ENCODE peak calls at places on chromosomes 2 and 18, in four cellular contexts. Q is fibroblast of mammary gland, F is mesothelial cell of epicardium, S is HFFc6. V is an unnamed sample.

GRCh38 chr2:120390381-120391055 is 44.6 kb downstream of the INHBB start:
- DNase-seq in Q (no peak), S (no peak), F (peak), V (peak)

GRCh38 chr2:42928692-42929576 is 136.6 kb upstream of the HAAO start:
- DNase-seq in S (no peak), F (no peak), Q (peak), V (no peak)

GRCh38 chr2:8408560-8409460 is 273.0 kb upstream of the ID2 start:
- DNase-seq in Q (no peak), F (no peak), S (no peak), V (no peak)

GRCh38 chr2:85712849-85713612 is 18.9 kb downstream of the GNLY start:
- DNase-seq in S (no peak), F (no peak), Q (peak), V (no peak)

GRCh38 chr2:205054789-205055188 is 509.5 kb downstream of the PARD3B start:
- DNase-seq in Q (no peak), S (no peak), F (no peak), V (no peak)

GRCh38 chr2:100767224-100767653 is 52.7 kb upstream of the NPAS2 start:
- DNase-seq in F (no peak), Q (peak), S (peak), V (no peak)

GRCh38 chr2:10599921-10600320 is 89.9 kb downstream of the NOL10 start:
- DNase-seq in Q (no peak), S (no peak), F (no peak), V (no peak)

GRCh38 chr2:47088371-47089082 is 66.6 kb downstream of the STPG4 start:
- DNase-seq in F (no peak), S (no peak), Q (no peak), V (no peak)

GRCh38 chr2:132670961-132671781 is 1.2 kb upstream of the LYPD1 start:
- DNase-seq in F (no peak), S (peak), Q (peak), V (no peak)

GRCh38 chr2:229348135-229348534 is 77.0 kb upstream of the PID1 start:
- DNase-seq in Q (peak), F (no peak), S (peak), V (no peak)

GRCh38 chr2:216539791-216540241 is 41.2 kb downstream of the RPL37A start:
- DNase-seq in S (peak), F (no peak), Q (no peak), V (no peak)

GRCh38 chr2:216450784-216451183 is 38.5 kb downstream of the SMARCAL1 start:
- DNase-seq in F (no peak), Q (no peak), S (no peak), V (no peak)

GRCh38 chr2:5230879-5231278 is 461.3 kb upstream of the SOX11 start:
- DNase-seq in Q (no peak), S (no peak), F (no peak), V (no peak)

GRCh38 chr2:192146069-192147006 is 48.4 kb downstream of the TMEFF2 start:
- DNase-seq in S (peak), Q (peak), F (no peak), V (no peak)

GRCh38 chr18:62037012-62037742 is 144.4 kb upstream of the RNF152 start:
- DNase-seq in Q (peak), F (no peak), S (no peak), V (no peak)

GRCh38 chr2:98140210-98140609 is 53.2 kb downstream of the VWA3B start:
- DNase-seq in Q (no peak), F (no peak), S (no peak), V (no peak)

GRCh38 chr2:207662203-207662602 is 37.0 kb upstream of the METTL21A start:
- DNase-seq in Q (no peak), S (no peak), F (no peak), V (peak)

GRCh38 chr2:182359027-182360011 is 67.5 kb downstream of the PDE1A start:
- DNase-seq in S (no peak), F (no peak), Q (peak), V (no peak)

GRCh38 chr2:8298783-8299182 is 383.1 kb upstream of the ID2 start:
- DNase-seq in S (no peak), F (no peak), Q (no peak), V (no peak)

GRCh38 chr2:219445220-219445631 is 10.6 kb downstream of the SPEG start:
- DNase-seq in S (no peak), F (no peak), Q (no peak), V (no peak)

GRCh38 chr2:102735431-102736130 is 26.2 kb upstream of the TMEM182 start:
- DNase-seq in F (no peak), S (no peak), Q (peak), V (no peak)

GRCh38 chr2:71465961-71466300 is 12.6 kb downstream of the DYSF start:
- DNase-seq in Q (no peak), F (no peak), S (no peak), V (no peak)

GRCh38 chr2:233840520-233840919 is 13.8 kb downstream of the HJURP start:
- DNase-seq in S (no peak), F (no peak), Q (no peak), V (no peak)

GRCh38 chr2:241038374-241039180 is 40.2 kb downstream of the SNED1 start:
- DNase-seq in F (no peak), S (no peak), Q (no peak), V (no peak)

GRCh38 chr2:168607992-168608391 is 151.9 kb downstream of the CERS6 start:
- DNase-seq in Q (peak), S (no peak), F (no peak), V (no peak)

GRCh38 chr2:126315840-126316239 is 340.1 kb upstream of the GYPC start:
- DNase-seq in S (no peak), Q (no peak), F (no peak), V (no peak)

GRCh38 chr2:20111311-20112131 is 60.1 kb upstream of the LAPTM4A start:
- DNase-seq in S (no peak), F (no peak), Q (peak), V (no peak)

GRCh38 chr2:98118852-98119251 is 31.9 kb downstream of the VWA3B start:
- DNase-seq in Q (no peak), F (no peak), S (no peak), V (no peak)

GRCh38 chr2:88097891-88098557 is 29.8 kb downstream of the FABP1 start:
- DNase-seq in Q (no peak), S (no peak), F (no peak), V (no peak)

DNA sequence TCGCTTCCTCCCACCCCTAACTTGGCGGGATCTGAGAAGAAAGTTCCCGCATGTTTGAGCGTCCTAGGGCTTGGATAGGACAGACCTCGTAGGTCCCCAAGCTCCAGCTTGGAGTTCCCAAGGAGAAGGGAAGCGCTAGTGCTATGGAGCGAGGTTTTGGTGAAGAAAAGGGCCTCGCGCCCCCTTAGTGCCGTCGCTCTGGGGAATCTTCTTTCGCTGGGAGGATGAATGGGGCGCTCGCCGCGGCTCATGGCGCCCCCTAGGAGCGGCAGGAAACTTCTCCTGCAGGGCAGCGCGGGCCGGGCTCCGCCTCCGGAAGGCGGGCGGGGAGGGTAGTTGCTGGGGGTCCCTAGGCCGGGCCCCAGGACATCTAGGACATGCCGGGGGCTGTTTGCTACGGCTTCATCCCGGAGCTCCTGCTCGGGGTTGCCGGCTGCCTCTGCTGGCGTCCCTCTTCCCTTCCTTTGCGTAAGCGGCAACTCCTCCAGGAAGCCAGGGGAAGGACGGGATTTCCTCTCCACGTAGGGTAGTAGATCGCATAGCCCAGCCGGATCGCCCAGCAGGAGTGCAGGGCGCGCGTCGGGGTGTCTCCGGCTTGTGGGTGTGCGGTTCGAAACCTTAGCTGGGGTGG is 11.9 kb upstream of the SKOR2 start:
- DNase-seq in F (no peak), S (no peak), Q (peak), V (no peak)
- TF ChIP-seq CTCF in F (no peak), S (no peak), Q (peak), V (no peak)

DNA sequence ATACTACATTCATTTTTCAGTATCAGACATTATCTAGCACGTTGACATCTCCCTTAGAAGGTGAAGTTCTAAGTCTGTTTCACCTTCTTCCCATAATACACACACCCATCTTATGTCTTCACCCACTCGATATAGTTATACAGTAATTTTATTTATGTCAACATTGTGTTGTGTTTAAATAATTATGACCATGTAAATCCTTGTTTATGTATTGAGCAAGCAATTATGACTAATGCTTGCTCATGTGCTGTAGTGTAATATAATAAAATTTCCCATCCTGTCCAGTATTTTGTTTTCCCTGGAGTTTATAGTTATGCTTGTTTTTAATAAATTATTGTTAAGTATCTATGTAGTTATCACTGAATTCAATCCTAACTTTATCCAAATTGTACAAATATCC is 163.2 kb downstream of the MTX2 start:
- DNase-seq in Q (peak), S (no peak), F (no peak), V (no peak)
- TF ChIP-seq CTCF in Q (no peak), S (no peak), F (no peak), V (no peak)

GRCh38 chr18:47397671-47398319 is 146.3 kb upstream of the SKOR2 start:
- DNase-seq in F (no peak), S (no peak), Q (peak), V (no peak)
- TF ChIP-seq CTCF in F (peak), S (peak), Q (peak), V (no peak)

DNA sequence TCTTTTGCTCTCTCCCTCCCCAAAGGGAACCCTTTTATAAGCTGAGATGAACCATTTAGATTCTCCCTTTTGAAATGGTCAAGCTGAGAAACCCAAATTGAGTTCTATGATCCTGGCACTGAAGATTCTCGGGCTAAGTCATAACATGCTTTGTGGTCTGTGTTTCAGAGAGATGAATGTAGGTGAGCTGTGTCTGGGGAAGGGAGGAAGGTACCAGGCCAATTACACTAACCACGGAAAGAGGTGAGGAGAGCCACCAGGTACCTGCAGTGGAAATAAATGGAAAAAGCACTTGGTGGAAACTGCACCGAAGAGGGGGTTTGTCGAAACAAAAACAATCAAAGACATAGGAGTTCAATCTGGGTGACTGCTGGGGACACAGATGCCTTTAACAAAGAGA is 996 bp upstream of the MRPL44 start:
- DNase-seq in Q (no peak), S (no peak), F (no peak), V (no peak)
- TF ChIP-seq CTCF in Q (no peak), S (no peak), F (no peak), V (no peak)

GRCh38 chr2:206225435-206226232 is 48.8 kb upstream of the ZDBF2 start:
- DNase-seq in F (no peak), Q (no peak), S (no peak), V (no peak)

GRCh38 chr2:206232287-206233035 is 42.0 kb upstream of the ZDBF2 start:
- DNase-seq in F (no peak), S (no peak), Q (no peak), V (no peak)

GRCh38 chr2:206229642-206230041 is 44.8 kb upstream of the ZDBF2 start:
- DNase-seq in Q (no peak), F (no peak), S (no peak), V (no peak)

GRCh38 chr2:206231669-206232286 is 42.7 kb upstream of the ZDBF2 start:
- DNase-seq in S (no peak), Q (no peak), F (no peak), V (no peak)

GRCh38 chr2:206230060-206230890 is 44.2 kb upstream of the ZDBF2 start:
- DNase-seq in S (peak), Q (no peak), F (no peak), V (no peak)
- TF ChIP-seq CTCF in S (peak), Q (peak), F (no peak), V (no peak)

DNA sequence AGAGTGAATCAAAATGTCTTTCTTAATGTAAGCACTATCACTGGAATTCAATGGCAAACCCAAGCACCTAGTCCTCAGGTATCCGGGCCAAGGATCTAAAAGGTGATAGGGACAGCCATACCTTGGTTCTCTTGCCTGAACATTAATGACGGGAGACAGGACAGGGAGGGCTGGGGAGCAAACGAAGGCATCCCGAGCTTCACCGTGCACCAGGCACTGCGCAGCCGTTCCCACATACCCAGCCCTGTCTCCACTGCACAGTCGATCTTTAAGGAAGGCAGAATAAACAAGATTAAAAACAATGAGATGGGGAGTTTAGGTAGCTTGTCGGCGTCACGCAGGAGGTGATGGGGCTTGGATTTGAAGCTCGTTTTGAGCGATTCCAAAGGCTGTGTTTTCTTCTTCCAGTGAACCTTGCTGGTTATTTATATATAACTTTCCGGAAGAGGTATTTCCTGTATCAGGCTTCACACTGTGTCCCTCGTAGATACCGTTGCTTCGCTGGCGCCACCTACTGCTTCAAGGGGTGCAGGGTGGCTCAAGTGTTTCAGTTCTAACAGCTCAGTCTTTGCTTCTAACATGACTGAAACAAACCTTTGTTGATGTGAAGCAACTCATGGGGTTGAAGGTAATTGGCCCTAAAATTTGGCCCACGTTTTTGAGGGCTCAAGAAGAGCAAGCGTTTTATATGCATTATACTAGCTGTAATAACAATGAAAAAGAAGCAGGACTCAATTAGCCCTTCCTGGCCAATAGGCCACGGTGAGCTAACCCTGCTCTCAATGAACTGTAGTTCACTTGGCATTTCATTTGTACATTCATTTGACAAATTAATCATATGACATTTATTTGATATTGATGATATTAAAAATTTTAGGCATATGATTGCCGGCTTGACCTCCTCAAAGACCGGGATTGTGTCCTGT is 77.4 kb downstream of the DCDC2C start:
- DNase-seq in S (no peak), Q (peak), F (no peak), V (no peak)
- TF ChIP-seq CTCF in S (peak), Q (peak), F (peak), V (no peak)

DNA sequence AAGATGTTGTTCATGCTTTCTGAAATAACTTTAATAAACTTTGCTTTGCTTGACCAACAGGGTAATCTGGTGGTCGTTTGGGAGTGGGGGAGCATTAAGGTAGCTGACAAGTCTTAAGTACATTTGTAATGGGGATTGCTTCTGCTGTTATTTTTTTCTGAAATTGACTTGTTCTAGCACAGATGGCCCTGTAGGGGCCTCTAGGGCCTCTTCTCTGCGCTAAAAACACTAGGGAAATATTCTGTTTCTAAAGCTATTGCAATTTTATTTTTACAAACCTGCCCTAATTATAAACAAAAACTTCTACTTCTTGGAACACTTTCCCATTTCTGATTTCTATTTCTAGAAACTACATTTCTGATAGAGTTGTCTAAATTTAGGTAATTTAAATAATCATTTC is 191.3 kb upstream of the KCNJ3 start:
- DNase-seq in S (no peak), F (no peak), Q (no peak), V (no peak)
- TF ChIP-seq CTCF in S (no peak), F (no peak), Q (no peak), V (no peak)

DNA sequence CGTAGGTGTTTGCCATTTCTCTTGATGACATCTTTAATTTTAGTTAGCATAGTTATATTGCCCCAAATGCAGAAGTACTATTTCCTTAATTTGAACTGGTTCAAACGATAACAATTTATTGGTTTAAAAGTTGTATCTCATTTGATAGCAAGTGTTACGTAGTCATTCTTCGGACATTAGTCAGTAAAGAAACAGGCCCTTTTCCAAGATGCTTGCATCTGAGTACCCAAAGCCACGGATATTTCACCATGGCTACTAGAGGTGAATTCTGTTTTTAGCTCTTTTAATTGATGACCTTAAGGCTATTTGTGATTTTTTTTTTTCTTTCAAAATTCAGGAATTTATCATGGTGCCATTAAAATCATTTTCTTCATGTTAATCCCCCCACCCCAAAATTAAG is 32.1 kb downstream of the GLS start:
- DNase-seq in Q (peak), F (no peak), S (no peak), V (no peak)
- TF ChIP-seq CTCF in Q (no peak), F (no peak), S (no peak), V (no peak)

GRCh38 chr18:74395006-74395405 is 62.1 kb downstream of the DIPK1C start:
- DNase-seq in S (no peak), F (no peak), Q (no peak), V (no peak)

GRCh38 chr18:74396252-74397204 is 60.6 kb downstream of the DIPK1C start:
- DNase-seq in Q (peak), F (no peak), S (no peak), V (no peak)

GRCh38 chr18:74399225-74399887 is 57.8 kb downstream of the DIPK1C start:
- DNase-seq in Q (no peak), S (no peak), F (no peak), V (no peak)

GRCh38 chr18:74395630-74396251 is 61.4 kb downstream of the DIPK1C start:
- DNase-seq in S (no peak), F (no peak), Q (no peak), V (no peak)

DNA sequence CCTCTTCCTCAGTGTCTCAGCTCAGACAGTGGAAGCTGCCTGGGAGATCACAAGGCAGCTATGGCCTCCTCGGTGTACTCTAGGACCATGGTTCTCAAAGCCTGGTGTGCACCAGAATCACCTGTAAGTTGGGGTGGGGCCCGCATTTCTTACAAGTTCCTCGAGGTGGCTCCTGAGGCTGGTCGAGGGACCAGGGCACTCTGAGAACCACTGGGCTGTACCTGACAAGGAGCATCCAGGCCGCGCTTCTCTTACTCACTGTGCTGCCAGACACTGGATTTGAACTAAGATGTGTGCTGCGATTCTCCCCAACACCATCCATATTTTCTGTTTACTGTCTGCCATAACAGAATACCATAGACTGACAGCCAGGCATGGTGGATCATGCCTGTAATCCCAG is 59.5 kb downstream of the DIPK1C start:
- DNase-seq in F (no peak), S (no peak), Q (no peak), V (no peak)
- TF ChIP-seq CTCF in F (no peak), S (no peak), Q (no peak), V (no peak)

GRCh38 chr2:161402297-161402696 is 13.8 kb upstream of the TBR1 start:
- DNase-seq in S (no peak), F (no peak), Q (no peak), V (no peak)
- TF ChIP-seq CTCF in S (no peak), F (no peak), Q (no peak), V (no peak)

V was measured in activated B cell treated with CpG ODN at 0.5 μM for 24 hours.